ENCODE peak calls at places on chromosomes 11 and 22, in six cellular contexts. R is mesenchymal stem cell, D is IMR-90, M is H9, S is H1, T is trophoblast cell. E is an unnamed sample.

GRCh38 chr11:78557236-78557635 is 17.4 kb downstream of the NARS2 start:
- DNase-seq in M (no peak), R (no peak), T (no peak), S (no peak), D (no peak), E (no peak)

GRCh38 chr11:78313181-78313788 is 104.3 kb downstream of the GAB2 start:
- DNase-seq in R (peak), M (no peak), T (no peak), D (peak), S (no peak), E (no peak)

GRCh38 chr11:127986073-127986472 is 601.3 kb downstream of the ETS1 start:
- DNase-seq in R (no peak), T (no peak), M (no peak), S (no peak), D (no peak), E (no peak)

GRCh38 chr11:65311197-65311631 is 3.5 kb upstream of the CDC42EP2 start:
- DNase-seq in R (no peak), M (no peak), D (no peak), S (no peak), T (no peak), E (no peak)

GRCh38 chr11:34198523-34198922 is 93.1 kb downstream of the NAT10 start:
- DNase-seq in T (no peak), M (no peak), S (no peak), D (peak), R (no peak), E (no peak)

GRCh38 chr11:17280494-17281127 is 4.1 kb downstream of the NUCB2 start:
- DNase-seq in T (no peak), D (peak), R (no peak), S (no peak), M (no peak), E (no peak)

GRCh38 chr22:50708474-50708873 is 29.5 kb upstream of the ACR start:
- DNase-seq in T (no peak), M (no peak), S (no peak), D (no peak), R (no peak), E (no peak)

GRCh38 chr11:69356703-69357457 is 62.9 kb downstream of the MYEOV start:
- DNase-seq in D (no peak), M (peak), R (no peak), S (no peak), T (no peak), E (no peak)

GRCh38 chr11:86644291-86644690 is 28.1 kb downstream of the ME3 start:
- DNase-seq in R (peak), D (peak), S (no peak), T (no peak), M (no peak), E (no peak)

GRCh38 chr11:65128182-65129145 is 5.9 kb downstream of the SYVN1 start:
- DNase-seq in D (no peak), S (no peak), R (no peak), T (no peak), M (no peak), E (no peak)

GRCh38 chr22:39242809-39243442 is 1.9 kb downstream of the PDGFB start:
- DNase-seq in S (no peak), T (peak), M (peak), D (no peak), R (peak), E (no peak)
- H3K23ac ChIP-seq in S (no peak), T (no peak), M (no peak), D (peak), R (peak), E (peak)

GRCh38 chr11:117096140-117096972 is 1.9 kb downstream of the SIK3 start:
- DNase-seq in D (no peak), S (peak), R (peak), T (peak), M (peak), E (no peak)
- H3K14ac ChIP-seq in D (peak), S (no peak), R (peak), T (peak), M (peak), E (no peak)

GRCh38 chr11:96578379-96578778 is 188.6 kb downstream of the JRKL start:
- DNase-seq in D (no peak), T (no peak), S (no peak), R (no peak), M (no peak), E (no peak)

GRCh38 chr11:96576383-96576782 is 186.6 kb downstream of the JRKL start:
- DNase-seq in S (no peak), R (no peak), M (no peak), T (no peak), D (no peak), E (no peak)

DNA sequence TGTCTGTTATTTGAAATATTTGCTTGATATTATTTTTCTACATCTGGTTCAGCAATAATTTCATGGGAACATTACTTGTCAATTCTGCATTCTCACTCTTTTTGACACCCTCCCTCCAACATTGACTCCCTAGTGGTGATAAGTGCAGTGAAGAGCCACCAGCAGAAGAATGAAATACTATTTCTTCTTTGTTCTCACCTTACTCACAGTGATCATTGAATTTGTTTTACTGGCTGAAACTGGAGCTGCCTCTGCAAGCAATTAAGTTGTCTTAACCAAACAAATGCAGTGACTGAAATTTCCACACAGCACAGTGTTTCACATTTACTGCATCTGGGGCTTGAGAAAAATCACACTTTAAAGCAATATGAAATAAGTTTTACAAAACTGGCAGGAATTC is 189.8 kb downstream of the JRKL start:
- DNase-seq in R (no peak), T (no peak), S (no peak), M (no peak), D (no peak), E (no peak)
- H3K23ac ChIP-seq in R (no peak), T (no peak), S (no peak), M (no peak), D (no peak), E (no peak)

DNA sequence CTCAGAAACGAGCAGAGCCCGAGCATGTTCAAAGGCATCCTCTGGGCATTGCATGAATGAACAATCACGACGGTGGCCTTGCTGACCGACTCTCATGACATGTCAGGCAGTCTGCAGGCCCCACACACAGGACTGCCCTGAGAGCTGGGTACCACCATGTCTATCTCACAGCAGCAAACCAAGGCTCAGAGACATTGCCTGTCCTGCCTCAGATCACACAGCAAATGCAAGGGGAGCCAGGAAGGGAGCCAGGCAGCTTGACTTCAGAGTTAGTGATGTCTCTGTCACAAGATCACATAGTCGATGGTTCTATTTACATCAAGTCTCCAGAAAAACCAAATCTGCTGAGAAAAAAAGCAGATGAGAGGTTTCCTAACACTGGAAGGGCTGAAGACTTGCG is 16.1 kb downstream of the SCUBE1 start:
- DNase-seq in M (no peak), T (no peak), S (no peak), D (no peak), R (no peak), E (no peak)
- H3K14ac ChIP-seq in M (no peak), T (no peak), S (no peak), D (no peak), R (no peak), E (no peak)

GRCh38 chr22:23218053-23218866 is 38.0 kb downstream of the BCR start:
- DNase-seq in T (no peak), S (no peak), R (no peak), M (no peak), D (no peak), E (no peak)
- H3K23ac ChIP-seq in T (no peak), S (no peak), R (no peak), M (no peak), D (peak), E (peak)

GRCh38 chr11:82701847-82702520 is 31.7 kb downstream of the FAM181B start:
- DNase-seq in R (peak), T (no peak), S (no peak), M (peak), D (peak), E (peak)
- H3K14ac ChIP-seq in R (no peak), T (no peak), S (no peak), M (no peak), D (no peak), E (no peak)

GRCh38 chr11:44067266-44067665 is 1.2 kb downstream of the ACCS start:
- DNase-seq in M (no peak), R (no peak), T (no peak), S (no peak), D (no peak), E (no peak)

GRCh38 chr11:44066732-44067131 is 662 bp downstream of the ACCS start:
- DNase-seq in S (no peak), R (peak), T (no peak), M (no peak), D (peak), E (no peak)

GRCh38 chr11:44068180-44068579 is 2.1 kb downstream of the ACCS start:
- DNase-seq in T (no peak), M (no peak), S (no peak), D (no peak), R (no peak), E (no peak)

GRCh38 chr11:44065851-44066731 is at the start of gene ACCS:
- DNase-seq in D (peak), R (peak), T (peak), M (peak), S (peak), E (peak)

GRCh38 chr11:44065161-44065571 is 904 bp upstream of the ACCS start:
- DNase-seq in S (peak), T (no peak), D (no peak), M (no peak), R (peak), E (no peak)
- H3K23ac ChIP-seq in S (no peak), T (no peak), D (peak), M (no peak), R (no peak), E (no peak)

GRCh38 chr11:9226514-9226913 is 38.6 kb downstream of the DENND5A start:
- DNase-seq in M (no peak), S (no peak), T (no peak), R (no peak), D (no peak), E (no peak)

GRCh38 chr11:9222654-9223053 is 42.5 kb downstream of the DENND5A start:
- DNase-seq in S (no peak), T (no peak), M (no peak), R (no peak), D (no peak), E (no peak)

GRCh38 chr11:9230291-9230690 is 34.9 kb downstream of the DENND5A start:
- DNase-seq in M (peak), D (no peak), S (no peak), T (no peak), R (no peak), E (no peak)

GRCh38 chr11:9228086-9228485 is 37.1 kb downstream of the DENND5A start:
- DNase-seq in S (no peak), T (no peak), M (peak), D (no peak), R (no peak), E (no peak)

GRCh38 chr11:9225748-9226298 is 39.3 kb downstream of the DENND5A start:
- DNase-seq in T (no peak), M (no peak), D (no peak), S (no peak), R (no peak), E (no peak)
- H3K14ac ChIP-seq in T (no peak), M (no peak), D (no peak), S (no peak), R (no peak), E (no peak)

DNA sequence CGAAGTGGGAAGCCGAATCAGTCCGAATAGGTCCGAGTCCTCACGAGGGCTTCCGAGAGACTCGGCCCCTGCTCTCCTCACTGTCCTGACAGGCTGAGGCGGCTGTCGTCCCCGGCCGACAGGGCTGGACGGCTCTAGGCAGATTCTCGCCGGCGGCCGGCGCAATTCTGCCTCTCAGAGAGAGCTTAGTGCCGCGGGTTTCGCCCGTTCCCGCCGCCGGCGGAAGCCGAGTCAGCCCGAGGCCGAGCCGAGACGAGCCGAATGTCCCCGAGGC is 247 bp upstream of the DEAF1 start:
- DNase-seq in D (no peak), M (no peak), T (no peak), R (no peak), S (no peak), E (no peak)
- H3K23ac ChIP-seq in D (peak), M (no peak), T (no peak), R (peak), S (no peak), E (peak)

E was measured in neuronal stem cell.